ENCODE peak calls at places on chromosomes 5 and 9, in seven cellular contexts. A is HFF-Myc; E is astrocyte of the spinal cord; Z is Ammon's horn; O is activated CD4-positive, alpha-beta T cell treated with anti-CD3 and anti-CD28 coated beads, Interleukin-2, amount 10 ng/mL, durations not matched to agents 7 days and 5 days; K is activated CD8-positive, alpha-beta memory T cell treated with anti-CD3 and anti-CD28 coated beads for 1 hour; Q is heart left ventricle. D is an unnamed sample.

GRCh38 chr5:58447231-58447630 is 12.7 kb downstream of the PLK2 start:
- DNase-seq in A (no peak), E (peak), Z (no peak), O (no peak), K (no peak), Q (no peak), D (no peak)

GRCh38 chr5:36688722-36689121 is 82.3 kb downstream of the SLC1A3 start:
- DNase-seq in A (no peak), E (no peak), Z (no peak), O (no peak), K (no peak), Q (no peak), D (no peak)

GRCh38 chr5:633521-633955 is 21.4 kb downstream of the CEP72 start:
- DNase-seq in A (no peak), E (peak), Z (no peak), O (no peak), K (no peak), Q (no peak), D (no peak)

GRCh38 chr5:98880598-98880997 is 48.2 kb downstream of the CHD1 start:
- DNase-seq in A (no peak), E (no peak), Z (no peak), O (no peak), K (no peak), Q (no peak), D (no peak)

GRCh38 chr5:96280946-96281393 is 152.1 kb downstream of the PCSK1 start:
- DNase-seq in A (peak), E (peak), Z (no peak), O (no peak), K (no peak), Q (no peak), D (peak)

GRCh38 chr9:106880863-106881262 is 17.9 kb downstream of the ZNF462 start:
- DNase-seq in A (no peak), E (peak), Z (no peak), O (no peak), K (no peak), Q (no peak), D (no peak)

GRCh38 chr5:171421331-171422262 is 2.1 kb downstream of the FGF18 start:
- DNase-seq in A (no peak), E (no peak), Z (no peak), O (no peak), K (no peak), Q (peak), D (no peak)

GRCh38 chr9:113708821-113709713 is 167.0 kb upstream of the ZNF618 start:
- DNase-seq in A (no peak), E (no peak), Z (no peak), O (no peak), K (no peak), Q (no peak), D (no peak)